ENCODE peak calls at places on chromosomes 7 and 10, in five cellular contexts. One of them, this sample, is unnamed.
A peak's percentile ranks its signal among the peaks of the same experiment; 100 is the strongest.

GRCh38 chr10:119516381-119517234 is 25.9 kb downstream of the RGS10 start:
- DNase-seq in neural progenitor cell: no peak
- DNase-seq in breast epithelium: no peak
- DNase-seq in spleen: peak; percentile 87
- DNase-seq in body of pancreas: peak; percentile 31
- DNase-seq in this sample: peak; percentile 84

GRCh38 chr10:88733215-88733614 is 26.6 kb upstream of the LIPN start:
- DNase-seq in neural progenitor cell: no peak
- DNase-seq in body of pancreas: no peak
- DNase-seq in breast epithelium: no peak
- DNase-seq in spleen: no peak
- DNase-seq in this sample: no peak

GRCh38 chr7:46131916-46132795 is 211.1 kb upstream of the IGFBP3 start:
- DNase-seq in body of pancreas: no peak
- DNase-seq in neural progenitor cell: peak; percentile 71
- DNase-seq in spleen: peak; percentile 44
- DNase-seq in breast epithelium: no peak
- DNase-seq in this sample: peak; percentile 54

GRCh38 chr7:102216573-102217314 is 69.9 kb upstream of the SH2B2 start:
- DNase-seq in neural progenitor cell: no peak
- DNase-seq in breast epithelium: no peak
- DNase-seq in body of pancreas: no peak
- DNase-seq in spleen: no peak
- DNase-seq in this sample: no peak

GRCh38 chr7:138670594-138670993 is 30.6 kb downstream of the SVOPL start:
- DNase-seq in neural progenitor cell: no peak
- DNase-seq in breast epithelium: no peak
- DNase-seq in spleen: no peak
- DNase-seq in body of pancreas: no peak
- DNase-seq in this sample: no peak

GRCh38 chr7:36898186-36898585 is 173.9 kb upstream of the AOAH start:
- DNase-seq in body of pancreas: no peak
- DNase-seq in breast epithelium: no peak
- DNase-seq in neural progenitor cell: no peak
- DNase-seq in spleen: no peak
- DNase-seq in this sample: no peak

GRCh38 chr10:83023647-83024046 is 1115.7 kb upstream of the GHITM start:
- DNase-seq in spleen: no peak
- DNase-seq in neural progenitor cell: no peak
- DNase-seq in body of pancreas: no peak
- DNase-seq in breast epithelium: no peak
- DNase-seq in this sample: peak; percentile 75

GRCh38 chr7:55127622-55128081 is 108.8 kb downstream of the EGFR start:
- DNase-seq in neural progenitor cell: no peak
- DNase-seq in spleen: no peak
- DNase-seq in breast epithelium: no peak
- DNase-seq in body of pancreas: no peak
- DNase-seq in this sample: no peak

GRCh38 chr7:121519548-121520521 is 123.7 kb upstream of the FAM3C start:
- DNase-seq in breast epithelium: no peak
- DNase-seq in spleen: no peak
- DNase-seq in neural progenitor cell: no peak
- DNase-seq in body of pancreas: peak; percentile 16
- DNase-seq in this sample: peak; percentile 36

GRCh38 chr10:5650664-5651063 is 15.7 kb downstream of the ASB13 start:
- DNase-seq in neural progenitor cell: no peak
- DNase-seq in body of pancreas: no peak
- DNase-seq in breast epithelium: no peak
- DNase-seq in spleen: peak; percentile 27
- DNase-seq in this sample: no peak

GRCh38 chr10:51524041-51524440 is 175.4 kb downstream of the CSTF2T start:
- DNase-seq in spleen: no peak
- DNase-seq in breast epithelium: no peak
- DNase-seq in body of pancreas: no peak
- DNase-seq in neural progenitor cell: no peak
- DNase-seq in this sample: no peak

GRCh38 chr7:45984386-45985295 is 63.6 kb upstream of the IGFBP3 start:
- DNase-seq in breast epithelium: no peak
- DNase-seq in body of pancreas: peak; percentile 21
- DNase-seq in neural progenitor cell: no peak
- DNase-seq in spleen: no peak
- DNase-seq in this sample: no peak

GRCh38 chr10:11682896-11683295 is 59.3 kb upstream of the ECHDC3 start:
- DNase-seq in breast epithelium: no peak
- DNase-seq in body of pancreas: no peak
- DNase-seq in neural progenitor cell: no peak
- DNase-seq in spleen: peak; percentile 71
- DNase-seq in this sample: no peak

GRCh38 chr7:99576251-99576650 is 17.8 kb downstream of the ZNF655 start:
- DNase-seq in spleen: no peak
- DNase-seq in neural progenitor cell: no peak
- DNase-seq in breast epithelium: no peak
- DNase-seq in body of pancreas: no peak
- DNase-seq in this sample: no peak

GRCh38 chr10:103451871-103452713 is at the start of gene CALHM2:
- DNase-seq in spleen: peak; percentile 92
- DNase-seq in neural progenitor cell: peak; percentile 62
- DNase-seq in body of pancreas: peak; percentile 61
- DNase-seq in breast epithelium: no peak
- DNase-seq in this sample: no peak

GRCh38 chr7:101575168-101575567 is 53.9 kb downstream of the MYL10 start:
- DNase-seq in body of pancreas: no peak
- DNase-seq in neural progenitor cell: no peak
- DNase-seq in spleen: no peak
- DNase-seq in breast epithelium: no peak
- DNase-seq in this sample: no peak

GRCh38 chr10:8043569-8044306 is 10.8 kb upstream of the GATA3 start:
- DNase-seq in spleen: no peak
- DNase-seq in neural progenitor cell: peak; percentile 82
- DNase-seq in body of pancreas: no peak
- DNase-seq in breast epithelium: no peak
- DNase-seq in this sample: no peak

GRCh38 chr10:130105724-130106123 is 4.9 kb downstream of the C10orf143 start:
- DNase-seq in breast epithelium: no peak
- DNase-seq in body of pancreas: no peak
- DNase-seq in neural progenitor cell: peak; percentile 54
- DNase-seq in spleen: no peak
- DNase-seq in this sample: no peak

GRCh38 chr7:74449809-74450397 is 3.8 kb upstream of the GTF2IRD1 start:
- DNase-seq in spleen: no peak
- DNase-seq in breast epithelium: no peak
- DNase-seq in body of pancreas: peak; percentile 61
- DNase-seq in neural progenitor cell: peak; percentile 80
- DNase-seq in this sample: no peak

GRCh38 chr7:100516135-100516812 is 22.7 kb upstream of the AGFG2 start:
- DNase-seq in breast epithelium: no peak
- DNase-seq in spleen: no peak
- DNase-seq in neural progenitor cell: peak; percentile 12
- DNase-seq in body of pancreas: peak; percentile 45
- DNase-seq in this sample: no peak

GRCh38 chr7:75534727-75535307 is 42.7 kb downstream of the SPDYE5 start:
- DNase-seq in spleen: no peak
- DNase-seq in breast epithelium: no peak
- DNase-seq in neural progenitor cell: no peak
- DNase-seq in body of pancreas: no peak
- DNase-seq in this sample: peak; percentile 27

GRCh38 chr10:115879372-115879771 is 393.6 kb downstream of the GFRA1 start:
- DNase-seq in breast epithelium: no peak
- DNase-seq in body of pancreas: no peak
- DNase-seq in neural progenitor cell: no peak
- DNase-seq in spleen: no peak
- DNase-seq in this sample: no peak

GRCh38 chr7:147513451-147513850 is 1077.1 kb upstream of the C7orf33 start:
- DNase-seq in body of pancreas: no peak
- DNase-seq in spleen: no peak
- DNase-seq in neural progenitor cell: no peak
- DNase-seq in breast epithelium: no peak
- DNase-seq in this sample: no peak

GRCh38 chr7:5417106-5418071 is 6.2 kb downstream of the TNRC18 start:
- DNase-seq in breast epithelium: no peak
- DNase-seq in body of pancreas: peak; percentile 61
- DNase-seq in spleen: no peak
- DNase-seq in neural progenitor cell: peak; percentile 39
- DNase-seq in this sample: no peak

GRCh38 chr10:30059209-30060107 is at the start of gene JCAD:
- DNase-seq in spleen: peak; percentile 90
- DNase-seq in breast epithelium: peak; percentile 57
- DNase-seq in body of pancreas: peak; percentile 75
- DNase-seq in neural progenitor cell: peak; percentile 90
- DNase-seq in this sample: no peak

GRCh38 chr7:13979671-13980438 is 9.6 kb downstream of the ETV1 start:
- DNase-seq in body of pancreas: no peak
- DNase-seq in neural progenitor cell: no peak
- DNase-seq in breast epithelium: no peak
- DNase-seq in spleen: no peak
- DNase-seq in this sample: no peak
- H3K4me1 ChIP-seq in body of pancreas: peaks cover 5% of the 10 kb centered on the region
- H3K4me1 ChIP-seq in neural progenitor cell: peaks cover 33% of the 10 kb centered on the region
- H3K4me1 ChIP-seq in breast epithelium: no peaks in the 10 kb centered on the region
- H3K4me1 ChIP-seq in spleen: no peaks in the 10 kb centered on the region
- H3K4me1 ChIP-seq in this sample: peaks cover 23% of the 10 kb centered on the region

GRCh38 chr7:155292680-155293226 is 4.9 kb upstream of the INSIG1 start:
- DNase-seq in body of pancreas: no peak
- DNase-seq in breast epithelium: no peak
- DNase-seq in spleen: no peak
- DNase-seq in neural progenitor cell: no peak
- DNase-seq in this sample: no peak
- H3K4me1 ChIP-seq in body of pancreas: peaks cover 15% of the 10 kb centered on the region
- H3K4me1 ChIP-seq in breast epithelium: no peaks in the 10 kb centered on the region
- H3K4me1 ChIP-seq in spleen: peaks cover 9% of the 10 kb centered on the region
- H3K4me1 ChIP-seq in neural progenitor cell: peaks cover 9% of the 10 kb centered on the region
- H3K4me1 ChIP-seq in this sample: no peaks in the 10 kb centered on the region

DNA sequence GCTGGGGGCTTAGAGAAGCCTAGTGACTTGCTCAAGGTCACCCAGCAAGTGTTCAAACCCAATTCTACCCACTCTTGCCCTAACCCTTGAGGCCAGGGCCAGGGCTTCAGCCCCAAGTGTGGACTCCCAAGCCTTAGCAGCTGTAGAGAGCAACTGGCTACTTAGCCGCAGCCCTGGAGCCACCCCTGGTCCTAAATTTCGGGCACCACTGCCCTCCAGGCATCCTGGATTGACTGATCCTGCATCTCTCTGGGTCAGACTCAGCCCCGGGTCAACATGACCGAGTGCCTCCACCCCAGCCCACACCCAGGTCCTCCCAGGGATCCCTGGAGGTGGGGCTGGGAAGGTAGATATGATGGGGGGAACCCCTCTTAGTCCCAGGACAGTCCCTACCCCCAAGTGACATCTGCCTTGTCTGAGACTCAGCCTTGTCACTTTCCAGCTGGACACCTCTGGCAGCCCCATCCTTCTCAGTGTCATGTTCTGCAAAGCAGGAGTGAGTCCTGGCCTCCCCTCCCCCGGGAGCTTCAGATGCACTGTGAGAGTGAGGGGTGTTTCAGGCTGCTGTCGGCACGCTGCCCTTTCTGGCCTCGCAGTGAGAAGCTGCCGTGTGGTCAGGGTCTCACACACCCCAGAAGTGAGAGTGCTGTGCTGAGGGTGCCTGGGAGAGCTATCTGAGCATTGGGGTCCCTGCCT is 89.8 kb downstream of the ZMIZ1 start:
- DNase-seq in body of pancreas: no peak
- DNase-seq in spleen: no peak
- DNase-seq in breast epithelium: no peak
- DNase-seq in neural progenitor cell: no peak
- DNase-seq in this sample: no peak
- H3K4me1 ChIP-seq in body of pancreas: peaks cover 86% of the 10 kb centered on the region
- H3K4me1 ChIP-seq in spleen: peaks cover 99% of the 10 kb centered on the region
- H3K4me1 ChIP-seq in breast epithelium: peaks cover 42% of the 10 kb centered on the region
- H3K4me1 ChIP-seq in neural progenitor cell: peaks cover 51% of the 10 kb centered on the region
- H3K4me1 ChIP-seq in this sample: peaks cover 21% of the 10 kb centered on the region

DNA sequence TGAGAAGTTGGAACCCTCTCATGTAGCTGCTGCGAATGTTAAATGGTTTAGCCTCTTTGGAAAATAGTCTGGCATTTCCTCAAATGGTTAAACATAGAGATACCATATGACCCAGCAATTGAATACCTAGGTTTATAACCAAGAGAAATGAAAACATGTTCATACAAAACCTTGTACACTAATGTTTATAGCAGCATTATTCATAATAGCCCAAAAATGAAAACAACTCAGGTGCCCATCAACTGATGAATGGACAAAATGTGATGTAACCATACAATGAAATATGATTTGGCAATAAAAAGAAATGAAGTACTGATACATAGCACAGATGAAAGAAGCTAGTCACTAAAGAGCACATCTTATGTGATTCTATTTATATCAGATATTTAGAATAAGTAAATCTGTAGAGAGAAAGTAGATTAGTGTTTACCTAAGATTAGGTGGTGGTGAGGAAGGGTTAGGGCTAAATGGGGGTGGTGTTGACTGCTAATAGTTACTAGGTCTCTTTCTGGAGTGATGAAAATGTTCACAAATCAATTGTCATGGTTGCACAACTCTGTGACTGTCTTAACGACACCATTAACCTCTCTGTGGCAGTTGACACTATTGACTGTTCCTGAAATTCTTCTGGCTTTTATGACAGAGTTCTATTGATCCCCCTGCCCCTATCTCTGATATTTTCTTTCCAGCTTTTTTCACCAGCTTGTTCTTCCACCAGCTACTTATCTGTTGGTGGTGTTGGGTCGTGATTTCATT is 35.2 kb downstream of the VCL start:
- DNase-seq in breast epithelium: no peak
- DNase-seq in neural progenitor cell: no peak
- DNase-seq in spleen: no peak
- DNase-seq in body of pancreas: no peak
- DNase-seq in this sample: peak; percentile 59
- H3K4me1 ChIP-seq in breast epithelium: no peaks in the 10 kb centered on the region
- H3K4me1 ChIP-seq in neural progenitor cell: peaks cover 29% of the 10 kb centered on the region
- H3K4me1 ChIP-seq in spleen: peaks cover 64% of the 10 kb centered on the region
- H3K4me1 ChIP-seq in body of pancreas: peaks cover 17% of the 10 kb centered on the region
- H3K4me1 ChIP-seq in this sample: peaks cover 6% of the 10 kb centered on the region

GRCh38 chr10:48800283-48800675 is 115.6 kb downstream of the WDFY4 start:
- DNase-seq in breast epithelium: no peak
- DNase-seq in spleen: no peak
- DNase-seq in neural progenitor cell: no peak
- DNase-seq in body of pancreas: peak; percentile 40
- DNase-seq in this sample: no peak
- H3K4me1 ChIP-seq in breast epithelium: no peaks in the 10 kb centered on the region
- H3K4me1 ChIP-seq in spleen: peaks cover 67% of the 10 kb centered on the region
- H3K4me1 ChIP-seq in neural progenitor cell: peaks cover 4% of the 10 kb centered on the region
- H3K4me1 ChIP-seq in body of pancreas: no peaks in the 10 kb centered on the region
- H3K4me1 ChIP-seq in this sample: no peaks in the 10 kb centered on the region

DNA sequence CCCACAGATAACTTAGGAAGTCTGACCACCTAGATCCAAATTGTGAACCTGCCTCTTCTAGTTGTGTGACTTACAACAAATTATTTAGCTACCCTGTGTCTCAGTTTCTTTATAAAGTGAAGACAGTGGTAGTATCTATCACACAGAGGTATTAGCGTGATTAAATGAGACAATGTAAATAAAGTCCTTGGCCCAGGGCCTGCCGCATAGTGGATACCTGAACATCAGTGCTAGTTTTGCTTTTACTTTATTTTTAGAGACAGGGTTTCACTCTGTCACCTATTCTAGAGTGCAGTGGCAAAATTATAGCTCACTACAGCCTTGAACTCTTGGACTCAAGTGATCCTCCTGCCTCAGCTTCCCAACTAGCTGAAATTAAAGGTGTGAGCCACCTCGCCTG is 177.1 kb downstream of the CDK14 start:
- DNase-seq in spleen: no peak
- DNase-seq in body of pancreas: no peak
- DNase-seq in breast epithelium: no peak
- DNase-seq in neural progenitor cell: no peak
- DNase-seq in this sample: no peak
- H3K4me1 ChIP-seq in spleen: no peaks in the 10 kb centered on the region
- H3K4me1 ChIP-seq in body of pancreas: peaks cover 24% of the 10 kb centered on the region
- H3K4me1 ChIP-seq in breast epithelium: no peaks in the 10 kb centered on the region
- H3K4me1 ChIP-seq in neural progenitor cell: peaks cover 8% of the 10 kb centered on the region
- H3K4me1 ChIP-seq in this sample: peaks cover 2% of the 10 kb centered on the region

This sample was measured in foreskin keratinocyte.